ENCODE peak calls at places on chromosomes 6 and 20, in five cellular contexts. One of them, this sample, is unnamed.

GRCh38 chr20:34877002-34877264 is 521 bp downstream of the ACSS2 start:
- DNase-seq in iPS DF 6.9: no peak
- DNase-seq in fibroblast of lung: peak; percentile 12
- DNase-seq in IMR-90: no peak
- DNase-seq in effector memory CD4-positive, alpha-beta T cell: no peak
- DNase-seq in this sample: no peak

GRCh38 chr6:4036581-4036980 is 42.4 kb downstream of the FAM217A start:
- DNase-seq in iPS DF 6.9: no peak
- DNase-seq in fibroblast of lung: no peak
- DNase-seq in IMR-90: no peak
- DNase-seq in effector memory CD4-positive, alpha-beta T cell: no peak
- DNase-seq in this sample: no peak

GRCh38 chr6:151148111-151148510 is 91.7 kb upstream of the AKAP12 start:
- DNase-seq in iPS DF 6.9: no peak
- DNase-seq in fibroblast of lung: no peak
- DNase-seq in IMR-90: no peak
- DNase-seq in effector memory CD4-positive, alpha-beta T cell: no peak
- DNase-seq in this sample: no peak

GRCh38 chr6:30876039-30876730 is 8.1 kb upstream of the DDR1 start:
- DNase-seq in iPS DF 6.9: no peak
- DNase-seq in fibroblast of lung: peak; percentile 91
- DNase-seq in IMR-90: peak; percentile 75
- DNase-seq in effector memory CD4-positive, alpha-beta T cell: no peak
- DNase-seq in this sample: no peak

GRCh38 chr20:32470025-32470861 is 112.1 kb downstream of the ASXL1 start:
- DNase-seq in iPS DF 6.9: no peak
- DNase-seq in fibroblast of lung: peak; percentile 92
- DNase-seq in IMR-90: peak; percentile 70
- DNase-seq in effector memory CD4-positive, alpha-beta T cell: no peak
- DNase-seq in this sample: no peak

GRCh38 chr20:44024820-44025580 is 110.3 kb downstream of the TOX2 start:
- DNase-seq in iPS DF 6.9: no peak
- DNase-seq in fibroblast of lung: no peak
- DNase-seq in IMR-90: no peak
- DNase-seq in effector memory CD4-positive, alpha-beta T cell: no peak
- DNase-seq in this sample: no peak

GRCh38 chr20:34343458-34344255 is 19.4 kb upstream of the ITCH start:
- DNase-seq in iPS DF 6.9: no peak
- DNase-seq in fibroblast of lung: no peak
- DNase-seq in IMR-90: no peak
- DNase-seq in effector memory CD4-positive, alpha-beta T cell: no peak
- DNase-seq in this sample: no peak

GRCh38 chr6:163741743-163742363 is 327.3 kb downstream of the QKI start:
- DNase-seq in iPS DF 6.9: no peak
- DNase-seq in fibroblast of lung: no peak
- DNase-seq in IMR-90: no peak
- DNase-seq in effector memory CD4-positive, alpha-beta T cell: no peak
- DNase-seq in this sample: no peak

GRCh38 chr6:135267085-135267484 is 86.0 kb downstream of the MYB start:
- DNase-seq in iPS DF 6.9: no peak
- DNase-seq in fibroblast of lung: no peak
- DNase-seq in IMR-90: no peak
- DNase-seq in effector memory CD4-positive, alpha-beta T cell: no peak
- DNase-seq in this sample: no peak

GRCh38 chr20:32777177-32777956 is 15.2 kb downstream of the DNMT3B start:
- DNase-seq in iPS DF 6.9: no peak
- DNase-seq in fibroblast of lung: peak; percentile 35
- DNase-seq in IMR-90: no peak
- DNase-seq in effector memory CD4-positive, alpha-beta T cell: no peak
- DNase-seq in this sample: no peak

GRCh38 chr6:144568241-144568640 is 283.1 kb downstream of the UTRN start:
- DNase-seq in iPS DF 6.9: no peak
- DNase-seq in fibroblast of lung: peak; percentile 63
- DNase-seq in IMR-90: no peak
- DNase-seq in effector memory CD4-positive, alpha-beta T cell: no peak
- DNase-seq in this sample: no peak

GRCh38 chr6:41155132-41155805 is 1.1 kb upstream of the TREML1 start:
- DNase-seq in iPS DF 6.9: no peak
- DNase-seq in fibroblast of lung: peak; percentile 4
- DNase-seq in IMR-90: peak; percentile 8
- DNase-seq in effector memory CD4-positive, alpha-beta T cell: no peak
- DNase-seq in this sample: no peak

GRCh38 chr6:137222376-137222775 is 3.2 kb upstream of the IFNGR1 start:
- DNase-seq in iPS DF 6.9: no peak
- DNase-seq in fibroblast of lung: no peak
- DNase-seq in IMR-90: no peak
- DNase-seq in effector memory CD4-positive, alpha-beta T cell: no peak
- DNase-seq in this sample: no peak

GRCh38 chr20:57907131-57908083 is 197.6 kb upstream of the PMEPA1 start:
- DNase-seq in iPS DF 6.9: no peak
- DNase-seq in fibroblast of lung: peak; percentile 26
- DNase-seq in IMR-90: no peak
- DNase-seq in effector memory CD4-positive, alpha-beta T cell: no peak
- DNase-seq in this sample: no peak

GRCh38 chr20:17952692-17953684 is 15.6 kb downstream of the SNX5 start:
- DNase-seq in iPS DF 6.9: no peak
- DNase-seq in fibroblast of lung: no peak
- DNase-seq in IMR-90: no peak
- DNase-seq in effector memory CD4-positive, alpha-beta T cell: no peak
- DNase-seq in this sample: no peak

GRCh38 chr20:17953935-17954334 is 14.7 kb downstream of the SNX5 start:
- DNase-seq in iPS DF 6.9: no peak
- DNase-seq in fibroblast of lung: no peak
- DNase-seq in IMR-90: no peak
- DNase-seq in effector memory CD4-positive, alpha-beta T cell: no peak
- DNase-seq in this sample: no peak

GRCh38 chr20:17949899-17950298 is 18.7 kb downstream of the SNX5 start:
- DNase-seq in iPS DF 6.9: no peak
- DNase-seq in fibroblast of lung: no peak
- DNase-seq in IMR-90: no peak
- DNase-seq in effector memory CD4-positive, alpha-beta T cell: no peak
- DNase-seq in this sample: no peak

GRCh38 chr20:17950670-17951069 is 17.9 kb downstream of the SNX5 start:
- DNase-seq in iPS DF 6.9: no peak
- DNase-seq in fibroblast of lung: no peak
- DNase-seq in IMR-90: no peak
- DNase-seq in effector memory CD4-positive, alpha-beta T cell: no peak
- DNase-seq in this sample: no peak

DNA sequence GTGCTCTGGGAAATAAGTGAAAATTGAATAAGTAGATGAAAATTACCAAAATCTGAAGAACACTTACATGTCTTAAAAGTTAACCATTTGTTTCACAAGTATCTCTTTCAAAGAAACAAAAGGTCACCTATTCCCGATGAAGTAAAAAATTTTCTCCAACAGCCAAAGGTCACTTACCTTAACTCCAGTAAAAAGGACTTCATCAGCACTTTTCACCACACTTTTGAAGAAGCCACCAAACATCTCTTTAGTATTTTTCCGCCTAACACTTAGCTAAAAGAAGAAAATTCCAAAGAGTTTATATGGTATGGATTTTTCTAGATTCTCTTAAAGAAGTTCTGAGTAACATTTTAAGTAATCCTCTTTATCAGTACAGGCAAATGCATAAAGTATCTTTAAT is 17.3 kb downstream of the SNX5 start:
- DNase-seq in iPS DF 6.9: no peak
- DNase-seq in fibroblast of lung: no peak
- DNase-seq in IMR-90: no peak
- DNase-seq in effector memory CD4-positive, alpha-beta T cell: no peak
- DNase-seq in this sample: no peak
- H3K4me1 ChIP-seq in iPS DF 6.9: no peaks in the 10 kb centered on the region
- H3K4me1 ChIP-seq in fibroblast of lung: no peaks in the 10 kb centered on the region
- H3K4me1 ChIP-seq in IMR-90: peaks cover 1% of the 10 kb centered on the region
- H3K4me1 ChIP-seq in effector memory CD4-positive, alpha-beta T cell: no peaks in the 10 kb centered on the region
- H3K4me1 ChIP-seq in this sample: peaks cover 10% of the 10 kb centered on the region

DNA sequence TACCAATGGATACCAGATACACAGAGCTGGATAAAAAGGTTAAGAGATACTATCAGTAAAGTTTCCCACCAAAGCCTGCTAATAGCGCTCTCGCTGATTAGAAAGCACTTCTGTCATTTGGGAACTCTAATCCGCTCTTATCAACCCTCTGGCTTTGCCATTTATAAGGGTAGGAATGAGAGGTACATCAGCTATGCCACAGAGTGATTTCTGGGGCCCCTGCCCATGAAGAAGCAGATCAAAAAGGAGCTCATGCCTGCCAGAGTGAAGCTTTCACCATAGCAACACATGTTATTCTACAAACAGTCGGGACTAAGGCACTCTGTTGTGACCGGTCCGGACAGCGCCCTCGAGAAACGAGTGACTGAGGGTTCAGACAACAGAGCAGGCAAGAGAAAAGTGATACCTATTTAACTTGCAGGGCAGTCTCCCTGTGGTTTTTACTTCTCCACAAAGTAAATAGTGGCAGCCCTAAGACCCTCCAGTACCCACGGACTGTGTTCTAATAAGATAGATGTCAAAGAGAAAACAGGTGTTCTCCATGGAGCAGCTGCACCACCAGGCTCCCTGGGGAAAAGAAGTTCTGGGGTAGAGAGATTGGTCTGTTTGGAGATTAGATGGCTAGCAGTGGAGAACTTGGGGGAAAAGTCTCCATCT is 5.6 kb downstream of the TRAM2 start:
- DNase-seq in iPS DF 6.9: no peak
- DNase-seq in fibroblast of lung: no peak
- DNase-seq in IMR-90: no peak
- DNase-seq in effector memory CD4-positive, alpha-beta T cell: no peak
- DNase-seq in this sample: no peak
- H3K4me3 ChIP-seq in iPS DF 6.9: no peak overlapping the region
- H3K4me3 ChIP-seq in fibroblast of lung: peak overlapping the region; percentile 30
- H3K4me3 ChIP-seq in IMR-90: no peak overlapping the region
- H3K4me3 ChIP-seq in effector memory CD4-positive, alpha-beta T cell: no peak overlapping the region
- H3K4me3 ChIP-seq in this sample: no peak overlapping the region

DNA sequence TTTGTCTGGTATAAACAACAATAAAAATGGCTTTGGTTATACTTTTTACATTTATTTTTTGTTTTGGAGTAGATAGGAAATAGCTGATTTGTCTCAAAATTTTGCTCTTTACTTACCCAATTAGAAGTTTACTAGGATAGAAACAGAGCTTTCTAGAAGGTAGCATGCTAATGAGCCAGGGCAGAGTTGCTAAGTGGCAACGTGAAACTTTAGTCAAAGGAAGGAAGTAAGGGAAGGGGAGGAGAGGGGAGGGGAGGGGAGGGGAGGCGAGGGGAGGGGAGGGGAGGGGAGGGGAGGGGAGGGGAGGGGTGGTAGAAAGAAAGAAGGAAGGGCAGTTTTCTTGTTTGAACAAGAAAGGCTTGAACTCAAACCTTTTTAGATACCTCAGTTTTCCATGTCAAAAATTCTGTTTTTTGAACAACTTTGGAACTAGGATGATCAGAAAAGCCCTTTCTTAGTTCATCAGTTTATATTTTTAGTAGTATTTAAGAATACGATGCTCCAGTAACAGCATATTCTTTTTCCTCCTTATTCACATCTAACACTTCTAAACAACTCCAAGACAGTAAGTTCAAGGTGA is 263.6 kb downstream of the ARHGAP18 start:
- DNase-seq in iPS DF 6.9: no peak
- DNase-seq in fibroblast of lung: no peak
- DNase-seq in IMR-90: no peak
- DNase-seq in effector memory CD4-positive, alpha-beta T cell: no peak
- DNase-seq in this sample: peak; percentile 34
- H3K27me3 ChIP-seq in iPS DF 6.9: no peaks in the 10 kb centered on the region
- H3K27me3 ChIP-seq in fibroblast of lung: no peaks in the 10 kb centered on the region
- H3K27me3 ChIP-seq in IMR-90: no peaks in the 10 kb centered on the region
- H3K27me3 ChIP-seq in effector memory CD4-positive, alpha-beta T cell: no peaks in the 10 kb centered on the region
- H3K27me3 ChIP-seq in this sample: no peaks in the 10 kb centered on the region

DNA sequence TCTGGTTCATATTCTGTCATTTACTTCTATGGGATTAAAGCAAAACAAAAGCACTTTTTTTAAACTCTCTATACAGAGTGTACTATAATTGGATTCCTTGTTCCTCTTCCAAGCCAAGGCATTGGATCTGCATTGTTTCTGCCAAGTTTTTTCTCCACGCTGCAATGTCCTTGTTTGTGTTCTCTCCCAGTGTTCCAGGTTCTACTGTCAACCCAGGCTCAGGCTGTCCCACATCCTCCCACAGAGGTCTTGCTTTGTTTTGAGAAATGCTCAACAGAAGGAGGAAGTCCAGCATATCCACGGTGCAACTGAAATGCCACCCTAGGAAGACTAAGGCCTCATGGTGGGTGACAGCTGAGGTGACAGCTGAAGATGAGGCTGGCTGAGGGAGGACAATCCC is 287.1 kb upstream of the PRDM1 start:
- DNase-seq in iPS DF 6.9: no peak
- DNase-seq in fibroblast of lung: peak; percentile 20
- DNase-seq in IMR-90: no peak
- DNase-seq in effector memory CD4-positive, alpha-beta T cell: no peak
- DNase-seq in this sample: no peak
- H3K4me1 ChIP-seq in iPS DF 6.9: no peaks in the 10 kb centered on the region
- H3K4me1 ChIP-seq in fibroblast of lung: peaks cover 6% of the 10 kb centered on the region
- H3K4me1 ChIP-seq in IMR-90: peaks cover 16% of the 10 kb centered on the region
- H3K4me1 ChIP-seq in effector memory CD4-positive, alpha-beta T cell: no peaks in the 10 kb centered on the region
- H3K4me1 ChIP-seq in this sample: no peaks in the 10 kb centered on the region

DNA sequence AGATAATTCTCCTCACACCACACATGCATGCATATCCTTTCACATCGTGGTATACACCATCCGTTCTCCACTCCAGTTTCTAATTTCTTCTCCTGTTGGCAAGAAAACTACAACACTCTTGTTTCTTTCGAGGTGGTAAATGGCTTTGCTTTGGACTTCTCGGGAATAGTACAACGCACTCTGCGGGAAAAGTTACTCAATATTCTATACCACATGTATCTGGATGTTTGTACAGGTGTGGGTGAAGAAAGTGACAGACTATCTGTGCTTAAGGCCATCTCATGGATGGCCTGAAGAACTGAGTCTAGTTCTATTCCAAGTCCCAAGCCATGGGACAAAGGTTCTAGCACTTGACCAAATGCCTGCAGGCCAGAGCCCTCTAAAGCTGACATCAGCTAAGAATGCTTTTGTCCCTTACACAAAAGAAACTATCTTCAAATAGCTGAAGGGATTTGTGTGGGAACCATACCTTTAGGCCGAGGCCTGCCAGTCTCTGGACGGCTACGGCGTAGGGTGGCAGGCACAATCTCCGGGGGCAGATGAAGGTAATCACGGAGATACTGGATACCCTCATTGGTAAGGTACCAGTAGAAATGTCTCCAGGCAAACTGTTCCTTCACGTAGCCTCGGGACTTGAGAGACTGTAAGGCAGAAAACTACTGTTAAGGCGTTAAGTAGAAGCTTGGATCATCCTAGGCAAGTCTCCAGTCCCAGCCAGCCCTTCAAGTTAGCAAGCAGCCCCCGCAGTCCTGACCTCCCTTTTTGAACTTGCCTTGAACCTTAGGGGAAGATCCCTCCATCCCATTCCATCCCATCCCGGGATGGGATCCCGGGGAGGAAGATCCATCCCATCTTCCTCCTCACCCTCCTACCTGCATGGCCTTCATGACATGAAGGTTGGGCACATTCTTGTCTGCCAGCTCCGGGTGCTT is 1.4 kb downstream of the RPS10 start:
- DNase-seq in iPS DF 6.9: no peak
- DNase-seq in fibroblast of lung: no peak
- DNase-seq in IMR-90: no peak
- DNase-seq in effector memory CD4-positive, alpha-beta T cell: no peak
- DNase-seq in this sample: no peak
- H3K4me3 ChIP-seq in iPS DF 6.9: peak overlapping the region; percentile 59
- H3K4me3 ChIP-seq in fibroblast of lung: peak overlapping the region; percentile 96
- H3K4me3 ChIP-seq in IMR-90: peak overlapping the region; percentile 82
- H3K4me3 ChIP-seq in effector memory CD4-positive, alpha-beta T cell: peak overlapping the region; percentile 88
- H3K4me3 ChIP-seq in this sample: peak overlapping the region; percentile 94

GRCh38 chr20:46171909-46172308 is 53.8 kb downstream of the CD40 start:
- DNase-seq in iPS DF 6.9: no peak
- DNase-seq in fibroblast of lung: no peak
- DNase-seq in IMR-90: no peak
- DNase-seq in effector memory CD4-positive, alpha-beta T cell: no peak
- DNase-seq in this sample: no peak
- H3K27me3 ChIP-seq in iPS DF 6.9: peaks cover 20% of the 10 kb centered on the region
- H3K27me3 ChIP-seq in fibroblast of lung: peaks cover 32% of the 10 kb centered on the region
- H3K27me3 ChIP-seq in IMR-90: peaks cover 39% of the 10 kb centered on the region
- H3K27me3 ChIP-seq in effector memory CD4-positive, alpha-beta T cell: peaks cover 15% of the 10 kb centered on the region
- H3K27me3 ChIP-seq in this sample: peaks cover 17% of the 10 kb centered on the region

GRCh38 chr20:5680227-5680626 is 70.0 kb upstream of the SHLD1 start:
- DNase-seq in iPS DF 6.9: no peak
- DNase-seq in fibroblast of lung: no peak
- DNase-seq in IMR-90: peak; percentile 11
- DNase-seq in effector memory CD4-positive, alpha-beta T cell: no peak
- DNase-seq in this sample: no peak
- H3K4me1 ChIP-seq in iPS DF 6.9: no peaks in the 10 kb centered on the region
- H3K4me1 ChIP-seq in fibroblast of lung: no peaks in the 10 kb centered on the region
- H3K4me1 ChIP-seq in IMR-90: no peaks in the 10 kb centered on the region
- H3K4me1 ChIP-seq in effector memory CD4-positive, alpha-beta T cell: no peaks in the 10 kb centered on the region
- H3K4me1 ChIP-seq in this sample: no peaks in the 10 kb centered on the region

This sample was measured in CD4-positive, CD25-positive, alpha-beta regulatory T cell.